ENCODE peak calls at places on chromosomes 3 and 15, in five cellular contexts. One of them, this sample, is unnamed.

GRCh38 chr15:49045691-49046112 is 544 bp downstream of the SECISBP2L start:
- DNase-seq in GM12878: peak; percentile 48
- DNase-seq in HCEC 1CT: peak; percentile 53
- DNase-seq in NCI-H2081 treated with DMSO at 0.1 percent for 48 hours: no peak
- DNase-seq in body of pancreas: no peak
- DNase-seq in this sample: peak; percentile 9

GRCh38 chr3:43621974-43622739 is at the start of gene ANO10:
- DNase-seq in NCI-H2081 treated with DMSO at 0.1 percent for 48 hours: peak; percentile 91
- DNase-seq in GM12878: peak; percentile 88
- DNase-seq in body of pancreas: peak; percentile 100
- DNase-seq in HCEC 1CT: peak; percentile 100
- DNase-seq in this sample: peak; percentile 94

GRCh38 chr15:27660676-27661075 is 438.4 kb downstream of the OCA2 start:
- DNase-seq in body of pancreas: no peak
- DNase-seq in GM12878: no peak
- DNase-seq in HCEC 1CT: no peak
- DNase-seq in NCI-H2081 treated with DMSO at 0.1 percent for 48 hours: no peak
- DNase-seq in this sample: no peak

GRCh38 chr3:43389388-43390254 is 103.3 kb downstream of the SNRK start:
- DNase-seq in body of pancreas: peak; percentile 87
- DNase-seq in HCEC 1CT: peak; percentile 80
- DNase-seq in NCI-H2081 treated with DMSO at 0.1 percent for 48 hours: no peak
- DNase-seq in GM12878: peak; percentile 19
- DNase-seq in this sample: no peak

GRCh38 chr3:172519740-172520139 is 3.5 kb downstream of the TNFSF10 start:
- DNase-seq in NCI-H2081 treated with DMSO at 0.1 percent for 48 hours: no peak
- DNase-seq in body of pancreas: no peak
- DNase-seq in HCEC 1CT: no peak
- DNase-seq in GM12878: no peak
- DNase-seq in this sample: no peak

GRCh38 chr15:40190591-40190990 is 29.7 kb downstream of the BUB1B start:
- DNase-seq in NCI-H2081 treated with DMSO at 0.1 percent for 48 hours: no peak
- DNase-seq in GM12878: no peak
- DNase-seq in body of pancreas: no peak
- DNase-seq in HCEC 1CT: peak; percentile 81
- DNase-seq in this sample: no peak

GRCh38 chr3:11568503-11569155 is 75.1 kb downstream of the VGLL4 start:
- DNase-seq in NCI-H2081 treated with DMSO at 0.1 percent for 48 hours: no peak
- DNase-seq in GM12878: no peak
- DNase-seq in body of pancreas: no peak
- DNase-seq in HCEC 1CT: peak; percentile 86
- DNase-seq in this sample: no peak

GRCh38 chr3:31942446-31942845 is 38.6 kb downstream of the OSBPL10 start:
- DNase-seq in GM12878: no peak
- DNase-seq in body of pancreas: no peak
- DNase-seq in HCEC 1CT: no peak
- DNase-seq in NCI-H2081 treated with DMSO at 0.1 percent for 48 hours: no peak
- DNase-seq in this sample: no peak

GRCh38 chr3:37145607-37146006 is 28.8 kb downstream of the LRRFIP2 start:
- DNase-seq in HCEC 1CT: no peak
- DNase-seq in GM12878: no peak
- DNase-seq in body of pancreas: no peak
- DNase-seq in NCI-H2081 treated with DMSO at 0.1 percent for 48 hours: no peak
- DNase-seq in this sample: no peak

GRCh38 chr3:49787182-49787464 is 781 bp upstream of the IP6K1 start:
- DNase-seq in NCI-H2081 treated with DMSO at 0.1 percent for 48 hours: no peak
- DNase-seq in HCEC 1CT: no peak
- DNase-seq in body of pancreas: no peak
- DNase-seq in GM12878: no peak
- DNase-seq in this sample: no peak

GRCh38 chr3:150599611-150600297 is 3.4 kb upstream of the SELENOT start:
- DNase-seq in NCI-H2081 treated with DMSO at 0.1 percent for 48 hours: no peak
- DNase-seq in HCEC 1CT: peak; percentile 77
- DNase-seq in body of pancreas: peak; percentile 10
- DNase-seq in GM12878: no peak
- DNase-seq in this sample: no peak

GRCh38 chr15:43941555-43941954 is 114.8 kb downstream of the WDR76 start:
- DNase-seq in GM12878: no peak
- DNase-seq in NCI-H2081 treated with DMSO at 0.1 percent for 48 hours: no peak
- DNase-seq in HCEC 1CT: no peak
- DNase-seq in body of pancreas: no peak
- DNase-seq in this sample: no peak

GRCh38 chr3:134084230-134084950 is 54.7 kb upstream of the SLCO2A1 start:
- DNase-seq in NCI-H2081 treated with DMSO at 0.1 percent for 48 hours: no peak
- DNase-seq in body of pancreas: no peak
- DNase-seq in GM12878: no peak
- DNase-seq in HCEC 1CT: no peak
- DNase-seq in this sample: no peak

This sample was measured in NCI-H146.